ENCODE peak calls at places on chromosomes 3 and 15, in eight cellular contexts. G is NT2/D1; D is DMS153; P is foreskin fibroblast; E is stimulated activated naive CD8-positive, alpha-beta T cell treated with anti-CD3 and anti-CD28 coated beads, Interleukin-15, Interleukin-2, amounts not matched to agents 100 U/mL and 50 U/mL, for 24 hours; U is ecto neural progenitor cell; N is NCI-H510A treated with DMSO at 0.1 percent for 48 hours; F is effector CD8-positive, alpha-beta T cell. H is an unnamed sample.

GRCh38 chr3:46613313-46614005 is 1.1 kb downstream of the FAM240A start:
- DNase-seq in G (no peak), E (no peak), N (no peak), F (no peak), U (no peak), D (no peak), P (no peak), H (peak; percentile 72)

GRCh38 chr15:72503147-72503546 is 29.0 kb downstream of the ARIH1 start:
- DNase-seq in P (no peak), U (no peak), N (peak; percentile 5), F (no peak), E (no peak), G (no peak), D (no peak), H (no peak)

GRCh38 chr15:42077680-42078079 is 16.7 kb downstream of the PLA2G4D start:
- DNase-seq in P (no peak), E (no peak), D (no peak), U (no peak), N (no peak), G (no peak), F (no peak), H (no peak)

GRCh38 chr15:47987908-47988532 is 132.8 kb upstream of the SLC24A5 start:
- DNase-seq in G (peak; percentile 36), P (peak; percentile 78), D (peak; percentile 46), F (no peak), N (peak; percentile 65), E (no peak), U (no peak), H (no peak)

GRCh38 chr3:34260991-34261365 is 462.5 kb downstream of the PDCD6IP start:
- DNase-seq in G (no peak), U (no peak), P (peak; percentile 7), D (no peak), N (no peak), E (no peak), F (no peak), H (no peak)

GRCh38 chr3:194103475-194103874 is 32.5 kb upstream of the HES1 start:
- DNase-seq in G (no peak), N (no peak), E (peak; percentile 18), D (no peak), P (no peak), U (no peak), F (peak; percentile 4), H (no peak)

GRCh38 chr15:41013698-41014414 is 60.6 kb downstream of the CHAC1 start:
- DNase-seq in G (no peak), P (peak; percentile 60), F (no peak), U (no peak), E (no peak), D (no peak), N (no peak), H (no peak)

GRCh38 chr15:71807691-71808091 is 2.7 kb upstream of the NR2E3 start:
- DNase-seq in D (no peak), N (no peak), F (no peak), G (no peak), E (no peak), U (no peak), P (peak; percentile 60), H (no peak)

GRCh38 chr3:98613616-98614015 is 20.2 kb upstream of the CPOX start:
- DNase-seq in D (no peak), N (no peak), U (no peak), F (no peak), G (no peak), E (no peak), P (no peak), H (no peak)

GRCh38 chr3:44186712-44187111 is 55.0 kb upstream of the TOPAZ1 start:
- DNase-seq in F (no peak), P (no peak), G (no peak), E (no peak), D (no peak), U (no peak), N (no peak), H (peak; percentile 29)

GRCh38 chr15:85007741-85008140 is 26.1 kb downstream of the PDE8A start:
- DNase-seq in G (no peak), E (no peak), N (no peak), F (no peak), D (no peak), P (peak; percentile 16), U (no peak), H (no peak)

GRCh38 chr3:120536642-120537041 is 59.5 kb upstream of the NDUFB4 start:
- DNase-seq in N (no peak), G (no peak), F (no peak), P (peak; percentile 52), D (no peak), E (no peak), U (no peak), H (no peak)

GRCh38 chr15:58043192-58043903 is 22.2 kb downstream of the ALDH1A2 start:
- DNase-seq in D (no peak), U (no peak), E (peak; percentile 48), P (peak; percentile 66), N (peak; percentile 10), F (no peak), G (no peak), H (no peak)

GRCh38 chr3:195095035-195095703 is 175.8 kb downstream of the XXYLT1 start:
- DNase-seq in G (no peak), P (peak; percentile 47), D (no peak), U (no peak), E (no peak), N (no peak), F (no peak), H (no peak)

GRCh38 chr15:89090791-89091666 is 2.8 kb downstream of the ABHD2 start:
- DNase-seq in F (no peak), U (no peak), P (peak; percentile 91), D (no peak), E (peak; percentile 50), G (no peak), N (peak; percentile 42), H (peak; percentile 94)

GRCh38 chr3:127744216-127744815 is 71.6 kb downstream of the ABTB1 start:
- DNase-seq in D (no peak), U (no peak), E (no peak), F (no peak), G (no peak), P (peak; percentile 46), N (no peak), H (no peak)

GRCh38 chr3:123785602-123786001 is 98.5 kb downstream of the MYLK start:
- DNase-seq in N (no peak), P (no peak), F (no peak), G (no peak), U (no peak), D (no peak), E (no peak), H (peak; percentile 19)

GRCh38 chr3:126340596-126340942 is 16.6 kb downstream of the KLF15 start:
- DNase-seq in U (no peak), E (no peak), F (no peak), N (no peak), G (no peak), P (no peak), D (no peak), H (no peak)

GRCh38 chr15:60457985-60458384 is 21.0 kb downstream of the ICE2 start:
- DNase-seq in E (no peak), P (no peak), D (no peak), G (no peak), U (no peak), N (no peak), F (no peak), H (no peak)

GRCh38 chr3:24474862-24475261 is 19.8 kb downstream of the THRB start:
- DNase-seq in E (no peak), D (no peak), P (no peak), N (no peak), G (no peak), U (no peak), F (no peak), H (no peak)

GRCh38 chr3:129439381-129439816 is 349 bp downstream of the MBD4 start:
- DNase-seq in U (no peak), G (no peak), D (no peak), F (peak; percentile 39), E (peak; percentile 53), N (peak; percentile 7), P (peak; percentile 39), H (no peak)

GRCh38 chr3:62622553-62623174 is 249.3 kb upstream of the FEZF2 start:
- DNase-seq in D (peak; percentile 32), P (peak; percentile 83), N (peak; percentile 62), G (peak; percentile 60), E (no peak), F (no peak), U (no peak), H (no peak)

GRCh38 chr3:128383316-128384235 is 83.1 kb downstream of the DNAJB8 start:
- DNase-seq in P (peak; percentile 87), N (peak; percentile 64), G (no peak), U (no peak), E (peak; percentile 50), F (no peak), D (no peak), H (no peak)

GRCh38 chr15:60842694-60843093 is 363.8 kb upstream of the ICE2 start:
- DNase-seq in G (no peak), D (no peak), F (no peak), E (no peak), U (no peak), N (no peak), P (no peak), H (no peak)

H was measured in esophagus muscularis mucosa.